ENCODE peak calls at places on chromosomes 12 and 14, in ten cellular contexts. Q is H4; R is stimulated activated CD4-positive, alpha-beta T cell treated with anti-CD3 and anti-CD28 coated beads, Interleukin-12 subunit alpha, Interleukin-12 subunit beta, amount 100 ng/mL, for 24 hours; B is EH; M is NCI-H460; D is AG09319; C is neural crest cell; S is T-helper 2 cell; Y is CD4-positive, alpha-beta T cell; E is IMR-90. K is an unnamed sample.

GRCh38 chr14:31057701-31058364 is 31.7 kb upstream of the STRN3 start:
- DNase-seq in Q (no peak), R (no peak), B (no peak), M (no peak), D (no peak), C (no peak), S (no peak), Y (no peak), E (no peak), K (no peak)

GRCh38 chr14:52485350-52485960 is 66.8 kb downstream of the TXNDC16 start:
- DNase-seq in Q (no peak), R (no peak), B (no peak), M (no peak), D (no peak), C (no peak), S (no peak), Y (no peak), E (peak), K (no peak)

GRCh38 chr12:120474092-120474960 is 4.8 kb upstream of the SRSF9 start:
- DNase-seq in Q (peak), R (no peak), B (peak), M (no peak), D (no peak), C (no peak), S (no peak), Y (no peak), E (peak), K (peak)

GRCh38 chr12:8648598-8649205 is 13.9 kb downstream of the MFAP5 start:
- DNase-seq in Q (no peak), R (peak), B (no peak), M (no peak), D (no peak), C (no peak), S (no peak), Y (peak), E (no peak), K (no peak)

GRCh38 chr14:89212386-89213235 is 204.4 kb downstream of the FOXN3 start:
- DNase-seq in Q (no peak), R (no peak), B (no peak), M (no peak), D (no peak), C (no peak), S (no peak), Y (no peak), E (no peak), K (no peak)

GRCh38 chr14:102239231-102239630 is 65.7 kb downstream of the MOK start:
- DNase-seq in Q (no peak), R (no peak), B (no peak), M (no peak), D (no peak), C (no peak), S (no peak), Y (no peak), E (no peak), K (no peak)

GRCh38 chr14:41607966-41608663 is 1.4 kb downstream of the LRFN5 start:
- DNase-seq in Q (no peak), R (no peak), B (no peak), M (no peak), D (no peak), C (no peak), S (no peak), Y (no peak), E (no peak), K (no peak)

GRCh38 chr12:113891737-113892520 is 74.2 kb downstream of the RBM19 start:
- DNase-seq in Q (no peak), R (no peak), B (no peak), M (no peak), D (no peak), C (no peak), S (no peak), Y (no peak), E (no peak), K (no peak)

GRCh38 chr12:108850854-108851573 is 6.4 kb downstream of the SSH1 start:
- DNase-seq in Q (no peak), R (no peak), B (peak), M (no peak), D (no peak), C (no peak), S (no peak), Y (no peak), E (peak), K (no peak)

GRCh38 chr12:117641885-117642284 is 280.5 kb upstream of the NOS1 start:
- DNase-seq in Q (no peak), R (no peak), B (no peak), M (no peak), D (no peak), C (no peak), S (no peak), Y (no peak), E (no peak), K (no peak)

GRCh38 chr12:10753066-10753465 is 29.9 kb upstream of the YBX3 start:
- DNase-seq in Q (peak), R (no peak), B (peak), M (no peak), D (peak), C (no peak), S (no peak), Y (no peak), E (peak), K (no peak)

GRCh38 chr12:50785406-50785805 is 21.5 kb downstream of the ATF1 start:
- DNase-seq in Q (no peak), R (no peak), B (peak), M (no peak), D (no peak), C (no peak), S (no peak), Y (no peak), E (no peak), K (no peak)

GRCh38 chr12:15322164-15323054 is at the start of gene PTPRO:
- DNase-seq in Q (peak), R (no peak), B (peak), M (no peak), D (no peak), C (peak), S (no peak), Y (no peak), E (no peak), K (no peak)

GRCh38 chr12:8057839-8058238 is 8.3 kb downstream of the C3AR1 start:
- DNase-seq in Q (peak), R (no peak), B (peak), M (no peak), D (peak), C (no peak), S (no peak), Y (no peak), E (peak), K (no peak)

GRCh38 chr12:57240069-57240921 is 10.7 kb downstream of the STAC3 start:
- DNase-seq in Q (peak), R (no peak), B (peak), M (peak), D (no peak), C (no peak), S (peak), Y (peak), E (peak), K (peak)

GRCh38 chr12:132409495-132410295 is 80.3 kb upstream of the FBRSL1 start:
- DNase-seq in Q (no peak), R (no peak), B (no peak), M (no peak), D (no peak), C (no peak), S (no peak), Y (no peak), E (no peak), K (no peak)

GRCh38 chr12:21336656-21337055 is 1.9 kb upstream of the SLCO1A2 start:
- DNase-seq in Q (no peak), R (no peak), B (no peak), M (no peak), D (no peak), C (no peak), S (no peak), Y (no peak), E (no peak), K (no peak)

GRCh38 chr12:113448874-113449273 is 22.8 kb downstream of the LHX5 start:
- DNase-seq in Q (no peak), R (no peak), B (no peak), M (no peak), D (no peak), C (no peak), S (no peak), Y (no peak), E (no peak), K (no peak)

GRCh38 chr12:19882418-19882817 is 443.1 kb downstream of the AEBP2 start:
- DNase-seq in Q (no peak), R (no peak), B (no peak), M (no peak), D (no peak), C (no peak), S (no peak), Y (no peak), E (no peak), K (no peak)

GRCh38 chr14:79077096-79077495 is 906.9 kb downstream of the NRXN3 start:
- DNase-seq in Q (no peak), R (no peak), B (no peak), M (no peak), D (no peak), C (no peak), S (no peak), Y (no peak), E (no peak), K (no peak)

GRCh38 chr14:94933411-94933964 is 163.6 kb upstream of the GSC start:
- DNase-seq in Q (no peak), R (no peak), B (peak), M (peak), D (no peak), C (no peak), S (no peak), Y (no peak), E (no peak), K (no peak)

GRCh38 chr12:807041-807717 is 54.8 kb downstream of the WNK1 start:
- DNase-seq in Q (no peak), R (no peak), B (peak), M (no peak), D (no peak), C (no peak), S (no peak), Y (no peak), E (no peak), K (no peak)

GRCh38 chr12:14716848-14717444 is 20.5 kb upstream of the GUCY2C start:
- DNase-seq in Q (peak), R (no peak), B (peak), M (peak), D (peak), C (peak), S (no peak), Y (peak), E (peak), K (peak)

GRCh38 chr14:104479901-104480300 is 99.7 kb upstream of the C14orf180 start:
- DNase-seq in Q (no peak), R (no peak), B (no peak), M (no peak), D (no peak), C (no peak), S (no peak), Y (no peak), E (no peak), K (no peak)

GRCh38 chr12:1094714-1095113 is 103.7 kb downstream of the ERC1 start:
- DNase-seq in Q (no peak), R (no peak), B (no peak), M (no peak), D (no peak), C (no peak), S (no peak), Y (no peak), E (no peak), K (no peak)

GRCh38 chr12:39503445-39503844 is 60.5 kb upstream of the KIF21A start:
- DNase-seq in Q (no peak), R (no peak), B (peak), M (peak), D (no peak), C (no peak), S (no peak), Y (no peak), E (no peak), K (peak)

GRCh38 chr12:716506-716905 is 35.9 kb upstream of the WNK1 start:
- DNase-seq in Q (no peak), R (peak), B (no peak), M (no peak), D (no peak), C (no peak), S (no peak), Y (no peak), E (no peak), K (no peak)

GRCh38 chr12:87679262-87679661 is 349.9 kb downstream of the C12orf50 start:
- DNase-seq in Q (no peak), R (no peak), B (no peak), M (no peak), D (no peak), C (no peak), S (no peak), Y (no peak), E (peak), K (no peak)